ENCODE peak calls at places on chromosomes 11 and 22, in four cellular contexts. M is MM.1S, Y is SJSA1, I is NT2/D1. O is an unnamed sample.

GRCh38 chr11:64934765-64935633 is 694 bp downstream of the GPHA2 start:
- DNase-seq in I (no peak), M (no peak), Y (no peak), O (no peak)

GRCh38 chr11:74144592-74144991 is 26.2 kb downstream of the C2CD3 start:
- DNase-seq in Y (no peak), I (no peak), M (no peak), O (no peak)

GRCh38 chr22:44586337-44586990 is 88.4 kb upstream of the RTL6 start:
- DNase-seq in Y (no peak), I (no peak), M (no peak), O (no peak)

GRCh38 chr11:118152552-118153471 is at the start of gene SCN4B:
- DNase-seq in Y (no peak), M (no peak), I (peak; percentile 68), O (peak; percentile 21)

GRCh38 chr11:3341298-3341697 is 37.6 kb downstream of the ZNF195 start:
- DNase-seq in M (peak; percentile 66), I (peak; percentile 43), Y (no peak), O (peak; percentile 25)

GRCh38 chr11:122032317-122032716 is 83.7 kb downstream of the BLID start:
- DNase-seq in I (no peak), M (no peak), Y (no peak), O (no peak)

GRCh38 chr11:59216654-59217640 is 4.2 kb upstream of the MPEG1 start:
- DNase-seq in Y (peak; percentile 67), I (no peak), M (peak; percentile 88), O (no peak)

GRCh38 chr22:44033287-44033686 is 9.2 kb downstream of the PARVB start:
- DNase-seq in I (no peak), M (no peak), Y (no peak), O (peak; percentile 6)

GRCh38 chr22:36641902-36642640 is 61.5 kb downstream of the CACNG2 start:
- DNase-seq in M (no peak), I (no peak), Y (no peak), O (no peak)

GRCh38 chr22:26923498-26923897 is 266.1 kb downstream of the MIAT start:
- DNase-seq in Y (no peak), M (no peak), I (peak; percentile 42), O (no peak)

GRCh38 chr11:19430346-19431058 is 189.8 kb upstream of the E2F8 start:
- DNase-seq in I (no peak), Y (no peak), M (peak; percentile 55), O (no peak)

GRCh38 chr22:37186997-37187522 is 987 bp downstream of the C1QTNF6 start:
- DNase-seq in M (no peak), Y (peak; percentile 20), I (no peak), O (no peak)

GRCh38 chr22:19718255-19719054 is 4.2 kb downstream of the SEPTIN5 start:
- DNase-seq in I (no peak), Y (no peak), M (no peak), O (no peak)

GRCh38 chr22:45863981-45864751 is 112.8 kb downstream of the WNT7B start:
- DNase-seq in I (peak; percentile 27), Y (peak; percentile 75), M (peak; percentile 45), O (peak; percentile 76)

GRCh38 chr11:125364085-125364822 is 131.8 kb downstream of the FEZ1 start:
- DNase-seq in M (peak; percentile 35), I (no peak), Y (no peak), O (no peak)

GRCh38 chr11:12748561-12748960 is 74.3 kb downstream of the TEAD1 start:
- DNase-seq in I (no peak), M (no peak), Y (no peak), O (no peak)

GRCh38 chr11:88345408-88345807 is 7.9 kb upstream of the CTSC start:
- DNase-seq in M (no peak), Y (no peak), I (no peak), O (no peak)

GRCh38 chr11:64146036-64146943 is 19.6 kb downstream of the MACROD1 start:
- DNase-seq in I (no peak), Y (peak; percentile 51), M (peak; percentile 48), O (peak; percentile 77)

GRCh38 chr11:108662700-108663099 is 2.2 kb upstream of the DDX10 start:
- DNase-seq in Y (no peak), I (no peak), M (no peak), O (no peak)

GRCh38 chr11:116193321-116194114 is 579.3 kb downstream of the BUD13 start:
- DNase-seq in I (no peak), Y (peak; percentile 6), M (no peak), O (no peak)

GRCh38 chr11:10654211-10655150 is 39.1 kb downstream of the IRAG1 start:
- DNase-seq in Y (no peak), M (peak; percentile 64), I (peak; percentile 27), O (peak; percentile 82)

DNA sequence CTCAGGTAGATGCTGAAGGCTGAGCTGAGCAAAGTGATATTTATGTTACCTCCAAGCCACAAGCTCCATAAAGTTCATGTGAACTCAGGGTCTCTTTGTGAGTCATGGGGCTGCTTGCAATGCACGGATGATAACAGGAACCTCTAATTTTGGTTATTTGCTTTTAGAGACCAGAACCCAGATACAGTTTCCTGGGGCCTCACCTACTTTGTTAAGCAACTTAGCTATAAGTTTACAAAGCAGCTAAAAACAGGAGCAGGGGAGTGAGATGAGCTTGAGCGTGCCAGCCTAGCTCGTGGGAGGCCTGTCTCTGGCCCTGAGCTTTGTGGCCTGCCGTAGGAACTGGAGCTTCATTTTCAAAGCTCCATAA is 29.2 kb downstream of the SREBF2 start:
- DNase-seq in M (no peak), Y (peak; percentile 3), I (no peak), O (no peak)
- H3K4me1 ChIP-seq in M (no peaks in the 10 kb centered on the region), Y (peaks cover 7% of the 10 kb centered on the region), I (peaks cover under 1% of the 10 kb centered on the region), O (peaks cover 3% of the 10 kb centered on the region)

GRCh38 chr11:1223346-1224108 is 661 bp downstream of the MUC5B start:
- DNase-seq in Y (no peak), M (no peak), I (no peak), O (no peak)
- H3K4me3 ChIP-seq in Y (no peak overlapping the region), M (no peak overlapping the region), I (no peak overlapping the region), O (no peak overlapping the region)

GRCh38 chr22:47355776-47356432 is 593.5 kb downstream of the TBC1D22A start:
- DNase-seq in M (no peak), I (no peak), Y (no peak), O (no peak)

GRCh38 chr22:47357086-47357485 is 594.6 kb downstream of the TBC1D22A start:
- DNase-seq in Y (no peak), M (no peak), I (no peak), O (no peak)

GRCh38 chr22:47355388-47355725 is 592.9 kb downstream of the TBC1D22A start:
- DNase-seq in Y (no peak), I (no peak), M (no peak), O (no peak)

GRCh38 chr22:47357493-47357892 is 595.0 kb downstream of the TBC1D22A start:
- DNase-seq in Y (no peak), M (no peak), I (no peak), O (no peak)

DNA sequence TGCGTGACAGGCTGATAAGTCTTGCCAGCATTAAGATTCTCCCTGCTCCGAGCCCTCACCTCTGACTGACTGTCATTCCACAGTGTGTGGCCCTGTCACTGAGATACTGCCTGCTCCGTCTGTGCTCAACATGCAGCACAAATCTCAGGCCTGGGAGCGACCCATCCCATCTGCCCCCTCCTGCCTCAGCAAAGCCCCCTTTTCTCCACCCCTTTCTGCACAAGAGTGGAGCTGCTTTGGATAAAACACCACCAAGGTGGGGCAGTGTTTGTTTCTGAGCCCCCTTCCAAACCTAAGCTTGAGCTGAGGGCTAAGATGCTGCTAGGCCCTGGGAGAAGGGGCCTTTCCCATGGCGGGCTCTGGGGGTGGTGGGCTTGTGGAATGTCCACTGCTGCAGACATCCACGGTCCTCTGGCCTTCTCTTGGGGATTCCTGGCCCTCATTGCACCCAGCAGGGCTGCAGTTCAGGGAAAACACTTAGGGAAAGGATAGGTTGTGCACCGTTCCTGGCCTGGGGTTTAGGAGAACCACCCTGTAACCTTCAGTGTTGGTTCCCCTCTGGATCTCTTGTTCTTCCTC is 594.1 kb downstream of the TBC1D22A start:
- DNase-seq in I (no peak), Y (no peak), M (no peak), O (no peak)
- H3K9me3 ChIP-seq in I (peaks cover 10% of the 10 kb centered on the region), Y (no peaks in the 10 kb centered on the region), M (no peaks in the 10 kb centered on the region), O (no peaks in the 10 kb centered on the region)

GRCh38 chr22:23202812-23203451 is 22.6 kb downstream of the BCR start:
- DNase-seq in Y (no peak), I (no peak), M (no peak), O (no peak)

GRCh38 chr22:23204541-23205157 is 24.3 kb downstream of the BCR start:
- DNase-seq in M (no peak), Y (no peak), I (no peak), O (no peak)

GRCh38 chr22:23204125-23204488 is 23.8 kb downstream of the BCR start:
- DNase-seq in Y (no peak), M (no peak), I (no peak), O (no peak)

GRCh38 chr22:23205330-23205729 is 25.0 kb downstream of the BCR start:
- DNase-seq in I (no peak), Y (no peak), M (no peak), O (no peak)

GRCh38 chr22:23203452-23204124 is 23.3 kb downstream of the BCR start:
- DNase-seq in M (no peak), Y (no peak), I (no peak), O (no peak)
- H3K4me1 ChIP-seq in M (peaks cover 27% of the 10 kb centered on the region), Y (peaks cover 15% of the 10 kb centered on the region), I (no peaks in the 10 kb centered on the region), O (peaks cover 11% of the 10 kb centered on the region)

GRCh38 chr11:31826530-31827438 is 15.7 kb upstream of the PAX6 start:
- DNase-seq in Y (peak; percentile 23), I (no peak), M (no peak), O (no peak)
- H3K4me3 ChIP-seq in Y (peak overlapping the region; percentile 33), I (peak overlapping the region; percentile 24), M (no peak overlapping the region), O (no peak overlapping the region)